ENCODE peak calls at places on chromosomes 6 and 20, in five cellular contexts. E is naive thymus-derived CD4-positive, alpha-beta T cell; O is dermis microvascular lymphatic vessel endothelial cell; X is kidney; G is GM10248. U is an unnamed sample.

GRCh38 chr6:125718109-125718508 is 31.3 kb upstream of the HEY2 start:
- DNase-seq in X (no peak), E (no peak), G (no peak), O (no peak), U (no peak)

GRCh38 chr20:23257106-23257761 is 93.4 kb upstream of the NXT1 start:
- DNase-seq in O (peak), E (no peak), G (no peak), X (no peak), U (no peak)

GRCh38 chr20:4850960-4851359 is 129.3 kb downstream of the PRND start:
- DNase-seq in G (no peak), X (no peak), O (no peak), E (no peak), U (no peak)

GRCh38 chr20:45782890-45783289 is 8.8 kb downstream of the WFDC3 start:
- DNase-seq in X (no peak), O (no peak), G (no peak), E (no peak), U (no peak)

GRCh38 chr6:154488276-154488627 is 22.2 kb downstream of the CNKSR3 start:
- DNase-seq in X (no peak), G (no peak), E (no peak), O (no peak), U (no peak)

GRCh38 chr6:134177753-134178229 is 125.4 kb upstream of the SLC2A12 start:
- DNase-seq in E (no peak), O (no peak), X (no peak), G (no peak), U (no peak)

GRCh38 chr6:128848169-128848935 is 34.6 kb upstream of the LAMA2 start:
- DNase-seq in O (no peak), E (no peak), X (no peak), G (no peak), U (no peak)

GRCh38 chr20:50403565-50404418 is 106.4 kb upstream of the PTPN1 start:
- DNase-seq in O (no peak), E (no peak), G (no peak), X (no peak), U (no peak)

GRCh38 chr6:43253401-43253800 is 10.1 kb downstream of the TTBK1 start:
- DNase-seq in X (no peak), O (no peak), E (no peak), G (no peak), U (no peak)

GRCh38 chr6:17101422-17102257 is at the start of gene STMND1:
- DNase-seq in E (no peak), G (peak), X (no peak), O (peak), U (no peak)

GRCh38 chr6:39003072-39003471 is 45.5 kb upstream of the GLP1R start:
- DNase-seq in E (no peak), O (no peak), G (no peak), X (no peak), U (no peak)

GRCh38 chr20:59830107-59831023 is 103.1 kb downstream of the SYCP2 start:
- DNase-seq in X (no peak), O (no peak), G (peak), E (no peak), U (no peak)

GRCh38 chr6:29975561-29975907 is 33.2 kb downstream of the HLA-A start:
- DNase-seq in G (no peak), X (no peak), O (no peak), E (no peak), U (no peak)